ENCODE peak calls at places on chromosome 17, in nine cellular contexts. B is NCI-H510A; J is lower lobe of right lung; V is RPMI7951; Z is stimulated activated CD8-positive, alpha-beta memory T cell treated with anti-CD3 and anti-CD28 coated beads, Interleukin-7, amount 100 ng/mL, for 24 hours; H is H7; N is fibroblast of lung; S is activated T-cell treated with anti-CD3 and anti-CD28 coated beads, Interleukin-2, amount 50 U/mL, for 24 hours; R is uterus. A is an unnamed sample.

GRCh38 chr17:19335951-19336631 is 26.4 kb downstream of the B9D1 start:
- DNase-seq in N (no peak), S (no peak), V (no peak), B (no peak), Z (no peak), H (no peak), J (no peak), R (no peak), A (no peak)

GRCh38 chr17:1368588-1368987 is 31.4 kb downstream of the YWHAE start:
- DNase-seq in B (no peak), V (no peak), S (no peak), J (no peak), H (no peak), Z (no peak), R (no peak), N (no peak), A (no peak)

GRCh38 chr17:63185420-63185819 is 219.4 kb downstream of the TANC2 start:
- DNase-seq in R (no peak), H (no peak), S (no peak), N (no peak), B (no peak), J (no peak), V (no peak), Z (no peak), A (no peak)

GRCh38 chr17:63998050-63998720 is at the start of gene PRR29:
- DNase-seq in R (peak), Z (peak), H (peak), N (peak), B (peak), V (peak), S (peak), J (peak), A (peak)

GRCh38 chr17:82981141-82981540 is 98.3 kb upstream of the METRNL start:
- DNase-seq in B (no peak), V (no peak), J (no peak), N (no peak), S (no peak), H (peak), R (no peak), Z (no peak), A (no peak)

GRCh38 chr17:59777033-59777432 is 69.6 kb downstream of the VMP1 start:
- DNase-seq in N (no peak), S (no peak), V (no peak), R (no peak), Z (no peak), B (no peak), H (no peak), J (no peak), A (no peak)

GRCh38 chr17:44610871-44611270 is 45.4 kb upstream of the MEIOC start:
- DNase-seq in R (no peak), Z (no peak), H (no peak), N (peak), S (no peak), V (peak), J (no peak), B (no peak), A (no peak)

GRCh38 chr17:35914354-35914753 is 16.2 kb downstream of the RDM1 start:
- DNase-seq in Z (no peak), H (no peak), R (no peak), V (no peak), J (no peak), N (no peak), S (no peak), B (no peak), A (no peak)

GRCh38 chr17:37312137-37312923 is 63.5 kb upstream of the C17orf78 start:
- DNase-seq in S (no peak), V (no peak), B (no peak), J (no peak), N (peak), Z (no peak), R (no peak), H (no peak), A (no peak)

GRCh38 chr17:80970044-80970761 is 21.4 kb upstream of the CHMP6 start:
- DNase-seq in R (peak), V (peak), N (no peak), H (peak), J (peak), B (no peak), Z (no peak), S (peak), A (peak)

GRCh38 chr17:2192367-2193028 is 111.1 kb downstream of the SMG6 start:
- DNase-seq in J (no peak), B (no peak), N (peak), V (peak), Z (peak), R (peak), S (peak), H (no peak), A (peak)

GRCh38 chr17:77376795-77377751 is 236.3 kb downstream of the SEC14L1 start:
- DNase-seq in S (peak), J (no peak), R (peak), H (no peak), N (peak), V (no peak), B (no peak), Z (no peak), A (no peak)

GRCh38 chr17:49518346-49519078 is 23.4 kb downstream of the NGFR start:
- DNase-seq in S (no peak), J (no peak), R (no peak), V (no peak), H (peak), N (no peak), Z (no peak), B (no peak), A (no peak)

GRCh38 chr17:42618442-42619150 is 9.1 kb downstream of the TUBG1 start:
- DNase-seq in V (peak), B (peak), H (peak), N (peak), Z (no peak), R (no peak), J (peak), S (no peak), A (no peak)

GRCh38 chr17:82051776-82052637 is at the start of the genes GPS1 and RFNG:
- DNase-seq in H (peak), N (peak), V (peak), R (peak), J (peak), B (peak), S (peak), Z (peak), A (peak)

GRCh38 chr17:44793885-44794698 is 35.3 kb downstream of the ADAM11 start:
- DNase-seq in N (no peak), H (no peak), Z (no peak), R (no peak), J (no peak), B (no peak), V (peak), S (no peak), A (no peak)

GRCh38 chr17:3959295-3959899 is 4.8 kb downstream of the ATP2A3 start:
- DNase-seq in J (no peak), R (no peak), V (no peak), S (no peak), Z (no peak), N (peak), B (peak), H (no peak), A (no peak)

GRCh38 chr17:75587718-75588545 is at the start of gene MYO15B:
- DNase-seq in J (peak), N (no peak), V (peak), S (peak), Z (peak), R (peak), B (peak), H (peak), A (peak)

GRCh38 chr17:61638087-61638486 is 47.1 kb upstream of the NACA2 start:
- DNase-seq in H (no peak), B (no peak), J (no peak), R (no peak), N (no peak), Z (no peak), S (no peak), V (no peak), A (no peak)

GRCh38 chr17:67322039-67322787 is 44.2 kb downstream of the PSMD12 start:
- DNase-seq in V (peak), Z (no peak), J (no peak), H (peak), S (no peak), B (peak), N (no peak), R (no peak), A (no peak)

GRCh38 chr17:28406478-28406824 is 439 bp upstream of the SLC46A1 start:
- DNase-seq in V (no peak), B (peak), S (no peak), R (no peak), Z (no peak), J (no peak), H (peak), N (no peak), A (no peak)

GRCh38 chr17:1398900-1399299 is 1.1 kb downstream of the YWHAE start:
- DNase-seq in R (no peak), B (no peak), Z (peak), V (peak), H (no peak), S (no peak), N (peak), J (no peak), A (peak)

GRCh38 chr17:45296003-45296832 is 20.6 kb downstream of the MAP3K14 start:
- DNase-seq in J (peak), R (no peak), Z (no peak), B (no peak), V (peak), S (no peak), N (peak), H (no peak), A (no peak)

GRCh38 chr17:74457820-74458166 is 8.6 kb upstream of the CD300A start:
- DNase-seq in R (no peak), N (no peak), S (no peak), Z (no peak), J (no peak), B (no peak), V (no peak), H (no peak), A (no peak)

GRCh38 chr17:64202683-64203430 is 60.2 kb downstream of the TEX2 start:
- DNase-seq in J (no peak), B (no peak), H (no peak), Z (no peak), R (no peak), S (no peak), V (peak), N (peak), A (no peak)

GRCh38 chr17:8312726-8313600 is 2.9 kb downstream of the ARHGEF15 start:
- DNase-seq in N (no peak), Z (no peak), V (no peak), H (peak), R (no peak), S (no peak), J (no peak), B (no peak), A (no peak)

GRCh38 chr17:39598047-39598481 is 9.7 kb downstream of the NEUROD2 start:
- DNase-seq in R (no peak), V (no peak), Z (no peak), J (no peak), S (no peak), N (no peak), H (peak), B (no peak), A (no peak)

GRCh38 chr17:61140386-61140785 is 259.3 kb upstream of the TBX2 start:
- DNase-seq in Z (no peak), H (no peak), R (no peak), J (no peak), S (no peak), N (no peak), V (no peak), B (no peak), A (no peak)

GRCh38 chr17:10186771-10187425 is 11.5 kb downstream of the GAS7 start:
- DNase-seq in S (no peak), V (no peak), R (no peak), Z (no peak), B (no peak), N (no peak), J (no peak), H (no peak), A (no peak)

GRCh38 chr17:7841309-7841621 is 7.2 kb downstream of the KDM6B start:
- DNase-seq in V (no peak), Z (no peak), J (no peak), H (peak), B (peak), R (no peak), N (no peak), S (no peak), A (no peak)

GRCh38 chr17:42304187-42305030 is 16.1 kb downstream of the STAT5A start:
- DNase-seq in V (no peak), J (no peak), R (no peak), N (no peak), Z (no peak), H (peak), S (no peak), B (no peak), A (no peak)

GRCh38 chr17:43388198-43389021 is 10.4 kb upstream of the ARL4D start:
- DNase-seq in R (peak), Z (peak), N (peak), J (peak), S (peak), B (no peak), H (peak), V (peak), A (peak)

GRCh38 chr17:72422505-72423285 is 301.9 kb downstream of the SOX9 start:
- DNase-seq in N (peak), B (no peak), R (no peak), Z (no peak), V (peak), J (no peak), S (peak), H (no peak), A (no peak)

GRCh38 chr17:732788-733720 is 658 bp downstream of the TLCD3A start:
- DNase-seq in H (peak), J (peak), R (no peak), B (no peak), Z (no peak), S (peak), N (peak), V (peak), A (no peak)

GRCh38 chr17:41061969-41062368 is 2.1 kb upstream of the KRTAP2-3 start:
- DNase-seq in V (peak), N (peak), H (no peak), S (no peak), J (no peak), B (no peak), Z (no peak), R (no peak), A (no peak)